ENCODE peak calls at places on chromosome 12, in eight cellular contexts. G is SK-MEL-5; Y is naive thymus-derived CD8-positive, alpha-beta T cell; U is kidney tubule cell; L is left colon; O is HT-29; R is CD4-positive, alpha-beta memory T cell; D is EH. M is an unnamed sample.

GRCh38 chr12:131736807-131737484 is 26.1 kb downstream of the SFSWAP start:
- DNase-seq in G (no peak), Y (no peak), U (peak), L (no peak), O (peak), R (no peak), D (peak), M (peak)

GRCh38 chr12:103771466-103771865 is 69.6 kb downstream of the NT5DC3 start:
- DNase-seq in G (peak), Y (no peak), U (peak), L (peak), O (peak), R (no peak), D (peak), M (peak)

GRCh38 chr12:89389755-89390661 is 37.7 kb upstream of the DUSP6 start:
- DNase-seq in G (no peak), Y (no peak), U (peak), L (no peak), O (peak), R (no peak), D (peak), M (peak)

GRCh38 chr12:65232490-65233077 is 45.9 kb upstream of the MSRB3 start:
- DNase-seq in G (peak), Y (no peak), U (peak), L (no peak), O (peak), R (peak), D (peak), M (no peak)

GRCh38 chr12:119479121-119479561 is 114.4 kb upstream of the TMEM233 start:
- DNase-seq in G (no peak), Y (no peak), U (peak), L (no peak), O (no peak), R (no peak), D (no peak), M (peak)

GRCh38 chr12:127761880-127762279 is 505.1 kb upstream of the TMEM132C start:
- DNase-seq in G (no peak), Y (no peak), U (no peak), L (no peak), O (no peak), R (no peak), D (no peak), M (no peak)

GRCh38 chr12:92370828-92371227 is 225.2 kb upstream of the BTG1 start:
- DNase-seq in G (no peak), Y (no peak), U (no peak), L (no peak), O (no peak), R (no peak), D (no peak), M (no peak)

GRCh38 chr12:70083677-70084020 is 159.6 kb upstream of the CNOT2 start:
- DNase-seq in G (no peak), Y (no peak), U (no peak), L (no peak), O (no peak), R (no peak), D (no peak), M (no peak)

GRCh38 chr12:80553316-80553715 is 109.3 kb downstream of the PTPRQ start:
- DNase-seq in G (no peak), Y (no peak), U (peak), L (no peak), O (no peak), R (no peak), D (peak), M (peak)

GRCh38 chr12:52543985-52544888 is 8.7 kb downstream of the KRT71 start:
- DNase-seq in G (peak), Y (no peak), U (no peak), L (no peak), O (no peak), R (no peak), D (peak), M (no peak)

GRCh38 chr12:96061864-96062453 is 26.6 kb upstream of the LTA4H start:
- DNase-seq in G (peak), Y (peak), U (peak), L (peak), O (peak), R (peak), D (peak), M (peak)

GRCh38 chr12:123265851-123266678 is 5.6 kb downstream of the CDK2AP1 start:
- DNase-seq in G (no peak), Y (no peak), U (no peak), L (no peak), O (no peak), R (no peak), D (no peak), M (no peak)

GRCh38 chr12:96465896-96466295 is 23.5 kb upstream of the CFAP54 start:
- DNase-seq in G (no peak), Y (no peak), U (no peak), L (no peak), O (no peak), R (no peak), D (no peak), M (no peak)

GRCh38 chr12:15863258-15863835 is 18.8 kb upstream of the STRAP start:
- DNase-seq in G (no peak), Y (no peak), U (no peak), L (no peak), O (no peak), R (no peak), D (peak), M (no peak)

GRCh38 chr12:123465084-123465483 is 7.1 kb downstream of the SNRNP35 start:
- DNase-seq in G (no peak), Y (no peak), U (no peak), L (no peak), O (no peak), R (no peak), D (no peak), M (no peak)

GRCh38 chr12:31506907-31507306 is 84.0 kb downstream of the DENND5B start:
- DNase-seq in G (no peak), Y (no peak), U (peak), L (no peak), O (no peak), R (no peak), D (peak), M (no peak)

GRCh38 chr12:115583591-115583990 is 693.9 kb downstream of the MED13L start:
- DNase-seq in G (no peak), Y (no peak), U (no peak), L (no peak), O (no peak), R (no peak), D (no peak), M (no peak)

GRCh38 chr12:39127401-39127800 is 222.0 kb upstream of the CPNE8 start:
- DNase-seq in G (peak), Y (no peak), U (peak), L (no peak), O (peak), R (no peak), D (no peak), M (peak)

GRCh38 chr12:92547906-92548305 is 154.9 kb upstream of the PLEKHG7 start:
- DNase-seq in G (no peak), Y (no peak), U (no peak), L (no peak), O (no peak), R (no peak), D (no peak), M (no peak)

GRCh38 chr12:98736352-98737326 is 91.5 kb downstream of the APAF1 start:
- DNase-seq in G (no peak), Y (no peak), U (no peak), L (no peak), O (no peak), R (no peak), D (no peak), M (peak)

GRCh38 chr12:74408601-74409166 is 129.0 kb upstream of the ATXN7L3B start:
- DNase-seq in G (no peak), Y (no peak), U (no peak), L (no peak), O (no peak), R (no peak), D (no peak), M (no peak)

GRCh38 chr12:851913-852312 is 97.6 kb downstream of the RAD52 start:
- DNase-seq in G (no peak), Y (no peak), U (no peak), L (no peak), O (no peak), R (no peak), D (peak), M (peak)

GRCh38 chr12:127588224-127588623 is 678.7 kb upstream of the TMEM132C start:
- DNase-seq in G (no peak), Y (no peak), U (no peak), L (no peak), O (no peak), R (no peak), D (peak), M (no peak)

GRCh38 chr12:57372233-57372632 is 58.6 kb downstream of the R3HDM2 start:
- DNase-seq in G (peak), Y (no peak), U (no peak), L (no peak), O (no peak), R (no peak), D (peak), M (no peak)